ENCODE peak calls at places on chromosome 13, in five cellular contexts. K, C, E, Y and L are unnamed samples.

GRCh38 chr13:114063545-114064515 is 68.6 kb downstream of the RASA3 start:
- DNase-seq in E (peak; percentile 61), Y (peak; percentile 88), C (no peak), K (peak; percentile 38), L (peak; percentile 51)

GRCh38 chr13:89380101-89380500 is 1708.9 kb downstream of the SLITRK5 start:
- DNase-seq in K (no peak), C (no peak), E (no peak), Y (no peak), L (no peak)

GRCh38 chr13:107348471-107348870 is 780.5 kb upstream of the ARGLU1 start:
- DNase-seq in K (no peak), C (no peak), E (peak; percentile 60), Y (no peak), L (no peak)

GRCh38 chr13:113098163-113098732 is 7.3 kb upstream of the F7 start:
- DNase-seq in K (no peak), C (no peak), Y (no peak), E (peak; percentile 66), L (no peak)

GRCh38 chr13:95343944-95344343 is 42.7 kb upstream of the ABCC4 start:
- DNase-seq in Y (no peak), E (no peak), C (no peak), K (no peak), L (no peak)

GRCh38 chr13:44352202-44352601 is 21.4 kb upstream of the SERP2 start:
- DNase-seq in Y (no peak), K (no peak), E (no peak), C (no peak), L (no peak)

GRCh38 chr13:110132178-110132975 is 174.6 kb downstream of the COL4A1 start:
- DNase-seq in K (no peak), C (no peak), E (peak; percentile 50), Y (no peak), L (no peak)

GRCh38 chr13:114064516-114065140 is 67.8 kb downstream of the RASA3 start:
- DNase-seq in C (peak; percentile 70), Y (no peak), E (peak; percentile 40), K (peak; percentile 90), L (no peak)

GRCh38 chr13:32246468-32246867 is 68.7 kb downstream of the ZAR1L start:
- DNase-seq in C (peak; percentile 77), Y (peak; percentile 75), K (peak; percentile 83), E (peak; percentile 76), L (no peak)